ENCODE peak calls at places on chromosomes 5 and 9, in seven cellular contexts. One of them, this sample, is unnamed.

GRCh38 chr9:5513966-5514365 is 3.6 kb downstream of the PDCD1LG2 start:
- DNase-seq in anterior cingulate cortex: no peak
- DNase-seq in mesenchymal stem cell: no peak
- DNase-seq in H7: no peak
- DNase-seq in naive thymus-derived CD8-positive, alpha-beta T cell: no peak
- DNase-seq in ovary: no peak
- DNase-seq in cardiac muscle cell: no peak
- DNase-seq in this sample: no peak

GRCh38 chr5:177370488-177371119 is 12.9 kb downstream of the RGS14 start:
- DNase-seq in ovary: peak
- DNase-seq in naive thymus-derived CD8-positive, alpha-beta T cell: peak
- DNase-seq in cardiac muscle cell: peak
- DNase-seq in H7: peak
- DNase-seq in anterior cingulate cortex: peak
- DNase-seq in mesenchymal stem cell: peak
- DNase-seq in this sample: peak

GRCh38 chr9:130940023-130940549 is 1.0 kb upstream of the FIBCD1 start:
- DNase-seq in ovary: no peak
- DNase-seq in mesenchymal stem cell: no peak
- DNase-seq in naive thymus-derived CD8-positive, alpha-beta T cell: no peak
- DNase-seq in H7: peak
- DNase-seq in cardiac muscle cell: no peak
- DNase-seq in anterior cingulate cortex: no peak
- DNase-seq in this sample: no peak

GRCh38 chr9:113796651-113797426 is 79.3 kb upstream of the ZNF618 start:
- DNase-seq in ovary: no peak
- DNase-seq in mesenchymal stem cell: no peak
- DNase-seq in cardiac muscle cell: no peak
- DNase-seq in H7: no peak
- DNase-seq in naive thymus-derived CD8-positive, alpha-beta T cell: no peak
- DNase-seq in anterior cingulate cortex: no peak
- DNase-seq in this sample: no peak

GRCh38 chr5:88172847-88173758 is 95.5 kb downstream of the TMEM161B start:
- DNase-seq in cardiac muscle cell: no peak
- DNase-seq in H7: no peak
- DNase-seq in naive thymus-derived CD8-positive, alpha-beta T cell: no peak
- DNase-seq in mesenchymal stem cell: no peak
- DNase-seq in ovary: no peak
- DNase-seq in anterior cingulate cortex: no peak
- DNase-seq in this sample: no peak

GRCh38 chr5:83927140-83927733 is 206.6 kb upstream of the HAPLN1 start:
- DNase-seq in mesenchymal stem cell: peak
- DNase-seq in ovary: no peak
- DNase-seq in naive thymus-derived CD8-positive, alpha-beta T cell: peak
- DNase-seq in cardiac muscle cell: peak
- DNase-seq in H7: peak
- DNase-seq in anterior cingulate cortex: no peak
- DNase-seq in this sample: peak

GRCh38 chr9:108703414-108703813 is 152.4 kb downstream of the ACTL7B start:
- DNase-seq in H7: no peak
- DNase-seq in ovary: no peak
- DNase-seq in naive thymus-derived CD8-positive, alpha-beta T cell: no peak
- DNase-seq in mesenchymal stem cell: no peak
- DNase-seq in cardiac muscle cell: no peak
- DNase-seq in anterior cingulate cortex: no peak
- DNase-seq in this sample: no peak

GRCh38 chr5:133967715-133968056 is 739 bp downstream of the C5orf15 start:
- DNase-seq in ovary: no peak
- DNase-seq in anterior cingulate cortex: no peak
- DNase-seq in naive thymus-derived CD8-positive, alpha-beta T cell: peak
- DNase-seq in mesenchymal stem cell: peak
- DNase-seq in H7: no peak
- DNase-seq in cardiac muscle cell: peak
- DNase-seq in this sample: no peak

GRCh38 chr5:78560000-78560399 is 88.6 kb downstream of the LHFPL2 start:
- DNase-seq in cardiac muscle cell: no peak
- DNase-seq in mesenchymal stem cell: no peak
- DNase-seq in anterior cingulate cortex: no peak
- DNase-seq in ovary: no peak
- DNase-seq in H7: no peak
- DNase-seq in naive thymus-derived CD8-positive, alpha-beta T cell: no peak
- DNase-seq in this sample: no peak

GRCh38 chr5:111580956-111581355 is 68.6 kb upstream of the STARD4 start:
- DNase-seq in anterior cingulate cortex: no peak
- DNase-seq in mesenchymal stem cell: peak
- DNase-seq in cardiac muscle cell: peak
- DNase-seq in ovary: no peak
- DNase-seq in naive thymus-derived CD8-positive, alpha-beta T cell: no peak
- DNase-seq in H7: no peak
- DNase-seq in this sample: no peak

GRCh38 chr9:22144226-22144625 is 135.1 kb upstream of the CDKN2B start:
- DNase-seq in H7: no peak
- DNase-seq in mesenchymal stem cell: no peak
- DNase-seq in anterior cingulate cortex: no peak
- DNase-seq in naive thymus-derived CD8-positive, alpha-beta T cell: no peak
- DNase-seq in ovary: no peak
- DNase-seq in cardiac muscle cell: no peak
- DNase-seq in this sample: no peak

This sample was measured in NCI-H446.